ENCODE peak calls at places on chromosomes 5 and 9, in four cellular contexts. P is hepatocyte, F is PC-3, O is fibroblast of lung. Z is an unnamed sample. For H3K36me3, the result is how much of the 10 kb centered on the place peaks cover.

GRCh38 chr5:44646016-44646415 is 162.7 kb upstream of the MRPS30 start:
- DNase-seq in F (no peak), P (no peak), O (peak), Z (no peak)

GRCh38 chr5:54990751-54991349 is 5.5 kb upstream of the ESM1 start:
- DNase-seq in F (peak), P (no peak), O (peak), Z (peak)

GRCh38 chr9:91119679-91120078 is 242.0 kb downstream of the AUH start:
- DNase-seq in F (peak), P (no peak), O (peak), Z (peak)

GRCh38 chr5:101393795-101394450 is 490.8 kb upstream of the ST8SIA4 start:
- DNase-seq in F (no peak), P (no peak), O (peak), Z (peak)

GRCh38 chr5:200985-201384 is 9.7 kb downstream of the LRRC14B start:
- DNase-seq in P (no peak), F (no peak), O (no peak), Z (no peak)

GRCh38 chr9:20419552-20419951 is 202.7 kb downstream of the MLLT3 start:
- DNase-seq in O (no peak), F (no peak), P (no peak), Z (peak)

GRCh38 chr5:128684951-128685350 is 146.9 kb upstream of the FBN2 start:
- DNase-seq in O (peak), F (no peak), P (no peak), Z (peak)

GRCh38 chr9:88828492-88828974 is 162.7 kb upstream of the S1PR3 start:
- DNase-seq in O (peak), P (no peak), F (no peak), Z (no peak)

GRCh38 chr5:135307143-135307903 is 91.7 kb downstream of the MACROH2A1 start:
- DNase-seq in F (no peak), O (no peak), P (peak), Z (no peak)

GRCh38 chr9:137793196-137793841 is 84.3 kb upstream of the CACNA1B start:
- DNase-seq in P (no peak), F (no peak), O (no peak), Z (no peak)

GRCh38 chr9:137791947-137792346 is 85.6 kb upstream of the CACNA1B start:
- DNase-seq in O (no peak), F (no peak), P (no peak), Z (no peak)

GRCh38 chr9:137798142-137798541 is 79.4 kb upstream of the CACNA1B start:
- DNase-seq in F (no peak), O (no peak), P (no peak), Z (no peak)

GRCh38 chr9:137797206-137798120 is 80.1 kb upstream of the CACNA1B start:
- DNase-seq in F (no peak), P (no peak), O (no peak), Z (no peak)

DNA sequence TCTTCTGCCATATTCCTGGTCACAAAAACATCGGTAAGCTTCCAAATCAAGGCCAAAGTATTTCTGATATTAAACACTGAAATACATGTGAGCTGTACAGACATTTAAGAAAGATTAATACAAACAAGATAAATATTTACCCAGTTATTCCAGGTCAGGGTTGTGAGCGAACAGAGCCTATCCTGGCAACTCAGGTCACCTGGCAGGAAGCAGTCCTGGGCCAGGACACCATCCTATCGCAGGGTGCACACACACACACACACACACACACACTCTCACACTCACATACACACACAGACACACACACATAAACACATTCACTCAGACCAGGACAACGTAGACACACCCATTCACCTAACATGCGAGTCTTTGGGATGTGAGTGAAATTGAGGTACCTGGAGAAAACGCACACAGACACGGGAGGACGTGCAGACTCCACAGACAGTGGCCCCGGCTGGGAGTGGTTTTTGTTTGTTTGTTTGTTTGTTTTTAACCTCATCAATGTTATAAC is 82.4 kb upstream of the CACNA1B start:
- DNase-seq in P (no peak), O (no peak), F (no peak), Z (no peak)
- H3K36me3 ChIP-seq in P (under half), O (under half), F (under half), Z (under half)

GRCh38 chr5:173231996-173232498 is 3.0 kb downstream of the NKX2-5 start:
- DNase-seq in O (no peak), F (no peak), P (no peak), Z (no peak)
- TF ChIP-seq EZH2 in O (no peak), F (no peak), P (no peak), Z (no peak)

DNA sequence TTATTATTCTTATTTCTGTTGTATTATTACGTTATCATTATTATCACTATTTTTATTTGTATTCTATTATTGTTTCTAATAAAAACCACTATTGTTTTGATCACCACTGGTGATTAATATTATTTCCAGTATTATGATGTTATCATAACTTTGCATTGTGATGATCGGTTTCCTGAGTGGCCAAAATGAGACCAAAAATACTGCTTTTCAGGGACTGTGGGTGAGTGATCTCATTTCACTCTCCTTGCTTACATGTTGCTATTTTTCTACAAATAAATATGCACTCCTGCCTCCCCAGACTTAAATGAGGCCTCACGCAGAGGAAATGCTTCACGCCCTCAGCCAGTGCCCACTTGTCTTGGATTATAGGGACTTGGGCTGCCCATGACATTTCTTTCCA is 78.4 kb downstream of the LRSAM1 start:
- DNase-seq in P (no peak), O (no peak), F (no peak), Z (no peak)
- H3K36me3 ChIP-seq in P (under half), O (under half), F (under half), Z (under half)

GRCh38 chr5:180690562-180690961 is 41.2 kb upstream of the FLT4 start:
- DNase-seq in F (no peak), O (no peak), P (no peak), Z (no peak)

GRCh38 chr5:180691046-180691445 is 41.6 kb upstream of the FLT4 start:
- DNase-seq in F (no peak), O (no peak), P (no peak), Z (no peak)

GRCh38 chr5:180688326-180689070 is 39.1 kb upstream of the FLT4 start:
- DNase-seq in O (no peak), P (no peak), F (no peak), Z (no peak)

GRCh38 chr5:180692426-180692825 is 43.0 kb upstream of the FLT4 start:
- DNase-seq in F (no peak), P (no peak), O (no peak), Z (no peak)

GRCh38 chr5:180689071-180689694 is 39.8 kb upstream of the FLT4 start:
- DNase-seq in P (no peak), O (no peak), F (no peak), Z (no peak)
- TF ChIP-seq EZH2 in P (no peak), O (peak), F (no peak), Z (no peak)

GRCh38 chr9:33300546-33300945 is 10.2 kb downstream of the NFX1 start:
- DNase-seq in O (no peak), P (no peak), F (no peak), Z (peak)

GRCh38 chr9:33295571-33295970 is 5.3 kb downstream of the NFX1 start:
- DNase-seq in O (no peak), F (no peak), P (no peak), Z (no peak)

GRCh38 chr9:33294670-33295432 is 4.5 kb downstream of the NFX1 start:
- DNase-seq in P (no peak), F (no peak), O (no peak), Z (no peak)

GRCh38 chr9:33293782-33294181 is 3.5 kb downstream of the NFX1 start:
- DNase-seq in P (peak), F (no peak), O (no peak), Z (no peak)

GRCh38 chr9:33297455-33297854 is 7.1 kb downstream of the NFX1 start:
- DNase-seq in F (no peak), O (no peak), P (no peak), Z (no peak)
- H3K36me3 ChIP-seq in F (under half), O (under half), P (under half), Z (half or more)

DNA sequence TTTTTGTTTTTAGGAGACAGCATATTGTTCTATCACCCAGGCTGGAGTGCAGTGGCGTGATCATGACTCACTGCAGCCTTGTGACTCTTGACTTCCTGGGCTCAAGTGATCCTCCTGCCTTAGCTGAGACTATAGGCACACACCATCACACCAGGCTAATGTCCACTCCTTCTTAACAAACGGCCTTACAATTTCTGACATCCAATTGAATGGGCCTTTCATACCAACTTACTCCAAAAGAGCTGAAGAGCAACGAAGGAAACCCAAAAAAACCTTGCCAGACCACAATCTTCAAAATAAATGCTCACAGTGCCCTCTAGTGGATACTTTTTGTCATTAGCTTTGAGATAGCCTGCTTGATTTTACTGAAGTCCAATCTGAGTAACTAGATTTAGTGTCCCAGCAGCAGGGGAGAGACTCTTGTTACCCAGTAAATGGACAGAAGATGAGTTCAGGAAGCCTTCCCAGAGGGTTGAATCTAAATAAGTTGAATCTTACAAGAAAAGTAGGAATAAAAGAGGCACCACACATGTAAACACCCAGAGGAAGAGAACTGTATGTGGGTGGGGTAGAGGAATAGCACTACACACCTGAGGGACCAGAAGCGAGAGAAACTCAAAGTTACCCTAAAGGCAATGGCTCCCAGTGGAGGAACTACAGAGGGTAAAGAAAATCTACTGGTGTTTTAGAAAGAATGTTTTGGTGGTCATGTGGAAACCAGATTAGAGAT is 9.3 kb downstream of the ZNF622 start:
- DNase-seq in O (peak), P (peak), F (peak), Z (peak)
- TF ChIP-seq EZH2 in O (no peak), P (no peak), F (no peak), Z (no peak)

Z was measured in GM23248.